ENCODE peak calls at places on chromosomes 7 and 10, in seven cellular contexts. W is cardiac fibroblast, J is GM12878, N is choroid plexus epithelial cell, Z is Panc1, U is OCI-LY7, D is uterus. A is an unnamed sample.

GRCh38 chr7:121015560-121015959 is 27.0 kb downstream of the CPED1 start:
- DNase-seq in W (no peak), J (no peak), N (no peak), Z (no peak), U (no peak), D (no peak), A (no peak)

GRCh38 chr10:58268454-58268945 is 462 bp upstream of the CISD1 start:
- DNase-seq in W (no peak), J (no peak), N (no peak), Z (no peak), U (no peak), D (no peak), A (no peak)

GRCh38 chr7:129168219-129168991 is 20.0 kb upstream of the SMO start:
- DNase-seq in W (no peak), J (no peak), N (no peak), Z (no peak), U (no peak), D (peak; percentile 16), A (no peak)

GRCh38 chr7:93092757-93093370 is 24.9 kb downstream of the SAMD9 start:
- DNase-seq in W (peak; percentile 67), J (no peak), N (peak; percentile 82), Z (peak; percentile 25), U (peak; percentile 30), D (no peak), A (peak; percentile 12)

GRCh38 chr7:83976302-83976701 is 218.3 kb downstream of the SEMA3A start:
- DNase-seq in W (peak; percentile 51), J (no peak), N (peak; percentile 55), Z (peak; percentile 28), U (peak; percentile 36), D (no peak), A (no peak)

GRCh38 chr7:140304071-140304799 is 94.1 kb downstream of the SLC37A3 start:
- DNase-seq in W (peak; percentile 52), J (peak; percentile 11), N (peak; percentile 70), Z (no peak), U (peak; percentile 52), D (no peak), A (no peak)

GRCh38 chr10:122852261-122852660 is 6.6 kb upstream of the CUZD1 start:
- DNase-seq in W (no peak), J (no peak), N (peak; percentile 29), Z (no peak), U (no peak), D (no peak), A (no peak)

GRCh38 chr7:75575488-75576112 is 83.5 kb downstream of the SPDYE5 start:
- DNase-seq in W (no peak), J (no peak), N (no peak), Z (no peak), U (no peak), D (no peak), A (no peak)

GRCh38 chr10:91032614-91033248 is 111.8 kb upstream of the ANKRD1 start:
- DNase-seq in W (peak; percentile 75), J (no peak), N (peak; percentile 89), Z (no peak), U (no peak), D (peak; percentile 47), A (no peak)

GRCh38 chr7:34596887-34597286 is 61.1 kb upstream of the NPSR1 start:
- DNase-seq in W (peak; percentile 2), J (no peak), N (peak; percentile 44), Z (no peak), U (no peak), D (no peak), A (no peak)
- TF ChIP-seq CTCF in W (peak; percentile 56), J (peak; percentile 48), N (peak; percentile 71), Z (peak; percentile 48), U (peak; percentile 71), D (no peak), A (peak; percentile 63)

GRCh38 chr10:132850896-132851295 is 64.9 kb upstream of the NKX6-2 start:
- DNase-seq in W (no peak), J (no peak), N (no peak), Z (no peak), U (no peak), D (peak; percentile 8), A (no peak)
- TF ChIP-seq CTCF in W (no peak), J (no peak), N (no peak), Z (no peak), U (no peak), D (no peak), A (no peak)

GRCh38 chr7:142711722-142712616 is 37.3 kb upstream of the PRSS1 start:
- DNase-seq in W (peak; percentile 45), J (no peak), N (peak; percentile 58), Z (peak; percentile 12), U (peak; percentile 74), D (no peak), A (peak; percentile 2)

GRCh38 chr7:142714375-142714774 is 34.9 kb upstream of the PRSS1 start:
- DNase-seq in W (peak; percentile 1), J (no peak), N (no peak), Z (no peak), U (peak; percentile 84), D (no peak), A (no peak)

GRCh38 chr7:142711196-142711595 is 38.1 kb upstream of the PRSS1 start:
- DNase-seq in W (no peak), J (no peak), N (no peak), Z (no peak), U (no peak), D (no peak), A (no peak)

GRCh38 chr7:142709921-142710320 is 39.4 kb upstream of the PRSS1 start:
- DNase-seq in W (no peak), J (no peak), N (no peak), Z (no peak), U (no peak), D (no peak), A (no peak)

DNA sequence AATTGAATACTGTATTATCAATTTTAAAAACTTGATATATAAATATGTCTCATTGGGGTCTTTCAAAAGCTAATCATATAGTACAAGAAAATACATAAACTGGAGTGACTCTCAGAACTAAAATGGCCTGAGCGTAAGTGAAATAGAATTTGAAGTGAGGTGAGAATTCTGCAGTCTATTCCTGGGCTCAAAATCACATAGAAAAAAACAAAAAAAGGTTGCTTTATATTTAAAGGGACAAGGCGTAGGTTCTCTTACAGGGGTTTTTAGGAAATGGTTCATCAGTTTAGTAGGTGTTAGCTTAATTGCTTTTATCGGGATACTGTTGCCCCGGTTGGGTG is 36.7 kb upstream of the PRSS1 start:
- DNase-seq in W (no peak), J (no peak), N (no peak), Z (no peak), U (no peak), D (no peak), A (no peak)
- TF ChIP-seq CTCF in W (no peak), J (no peak), N (no peak), Z (peak; percentile 48), U (peak; percentile 61), D (no peak), A (no peak)

DNA sequence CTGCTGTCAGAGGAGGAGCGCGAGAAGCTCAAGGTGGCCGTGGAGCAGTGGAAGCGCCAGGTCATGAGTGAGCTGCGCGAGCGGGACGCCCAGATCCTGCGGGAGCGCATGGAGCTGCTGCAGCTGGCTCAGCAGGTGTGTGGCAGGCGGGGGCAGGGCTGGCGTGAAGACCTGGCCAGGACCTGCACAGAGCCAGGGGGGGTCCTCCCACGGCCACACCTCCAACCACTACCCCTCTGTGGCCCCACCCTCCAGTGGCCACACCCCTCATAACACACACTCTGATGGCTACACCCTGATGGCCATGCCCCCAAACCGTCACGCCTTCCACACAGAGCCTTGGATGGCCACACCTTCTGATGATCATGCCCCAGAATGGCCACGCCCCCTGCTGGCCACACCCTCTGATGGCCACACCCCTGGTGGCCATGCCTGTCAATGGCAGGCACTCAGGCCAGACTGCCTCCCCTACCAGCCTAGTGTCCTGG is 23.4 kb upstream of the DPYSL4 start:
- DNase-seq in W (no peak), J (no peak), N (no peak), Z (no peak), U (peak; percentile 91), D (no peak), A (no peak)
- TF ChIP-seq CTCF in W (no peak), J (no peak), N (no peak), Z (no peak), U (peak; percentile 22), D (no peak), A (peak; percentile 24)

A was measured in epithelial cell of proximal tubule.